ENCODE peak calls at places on chromosomes 5 and 9, in five cellular contexts. G, J, W, U and X are unnamed samples.

GRCh38 chr9:23822331-23823169 is 3.5 kb downstream of the ELAVL2 start:
- DNase-seq in G (peak; percentile 17), W (no peak), J (no peak), U (peak; percentile 78), X (no peak)

GRCh38 chr9:127258884-127259471 is 5.6 kb upstream of the GARNL3 start:
- DNase-seq in U (no peak), W (no peak), J (no peak), G (no peak), X (no peak)

GRCh38 chr9:134168731-134169130 is 4.4 kb upstream of the RNU6ATAC start:
- DNase-seq in J (no peak), U (no peak), G (no peak), W (peak; percentile 40), X (no peak)

GRCh38 chr9:12640021-12640587 is 53.1 kb upstream of the TYRP1 start:
- DNase-seq in J (peak; percentile 26), U (no peak), G (peak; percentile 5), W (no peak), X (no peak)

GRCh38 chr5:43066231-43066798 is 26.2 kb upstream of the ANXA2R start:
- DNase-seq in W (peak; percentile 65), G (peak; percentile 75), U (peak; percentile 82), J (peak; percentile 42), X (no peak)

GRCh38 chr5:114418546-114419388 is 56.9 kb downstream of the KCNN2 start:
- DNase-seq in W (no peak), U (no peak), G (no peak), J (no peak), X (no peak)

GRCh38 chr9:94065535-94065961 is 18.7 kb upstream of the PTPDC1 start:
- DNase-seq in J (peak; percentile 76), U (peak; percentile 82), G (peak; percentile 46), W (peak; percentile 52), X (peak; percentile 54)

GRCh38 chr5:65771266-65771665 is 49.3 kb downstream of the NLN start:
- DNase-seq in J (no peak), G (no peak), W (no peak), U (no peak), X (no peak)

GRCh38 chr9:136502196-136502595 is 19.4 kb upstream of the SEC16A start:
- DNase-seq in G (no peak), W (no peak), U (no peak), J (no peak), X (no peak)

GRCh38 chr9:98021306-98022040 is 35.1 kb upstream of the NANS start:
- DNase-seq in J (no peak), W (no peak), U (no peak), G (peak; percentile 50), X (no peak)

GRCh38 chr5:10691826-10692785 is 68.9 kb downstream of the DAP start:
- DNase-seq in J (no peak), U (no peak), G (no peak), W (no peak), X (no peak)

GRCh38 chr5:96940586-96940985 is 4.7 kb downstream of the LNPEP start:
- DNase-seq in U (no peak), W (no peak), J (no peak), G (no peak), X (no peak)

GRCh38 chr5:126865299-126865698 is 88.4 kb downstream of the LMNB1 start:
- DNase-seq in W (no peak), U (no peak), G (no peak), J (no peak), X (no peak)

GRCh38 chr5:149603210-149603609 is 21.9 kb downstream of the ARHGEF37 start:
- DNase-seq in G (no peak), J (no peak), U (no peak), W (no peak), X (no peak)

GRCh38 chr9:130606887-130607582 is 27.7 kb downstream of the FUBP3 start:
- DNase-seq in G (no peak), W (no peak), J (no peak), U (no peak), X (no peak)

GRCh38 chr9:71514344-71514975 is 253.9 kb downstream of the CEMIP2 start:
- DNase-seq in J (no peak), U (no peak), W (no peak), G (no peak), X (no peak)
- TF ChIP-seq SIN3A in J (no peak), U (no peak), W (no peak), G (no peak), X (no peak)

GRCh38 chr5:67196537-67197059 is at the start of gene CD180:
- DNase-seq in W (no peak), J (no peak), U (no peak), G (no peak), X (no peak)

GRCh38 chr5:67192719-67193464 is 3.7 kb downstream of the CD180 start:
- DNase-seq in G (no peak), U (no peak), W (no peak), J (no peak), X (no peak)

GRCh38 chr5:67195406-67196275 is 958 bp downstream of the CD180 start:
- DNase-seq in J (no peak), W (no peak), U (no peak), G (no peak), X (no peak)

GRCh38 chr5:67193479-67193878 is 3.1 kb downstream of the CD180 start:
- DNase-seq in J (no peak), U (no peak), W (no peak), G (no peak), X (no peak)

DNA sequence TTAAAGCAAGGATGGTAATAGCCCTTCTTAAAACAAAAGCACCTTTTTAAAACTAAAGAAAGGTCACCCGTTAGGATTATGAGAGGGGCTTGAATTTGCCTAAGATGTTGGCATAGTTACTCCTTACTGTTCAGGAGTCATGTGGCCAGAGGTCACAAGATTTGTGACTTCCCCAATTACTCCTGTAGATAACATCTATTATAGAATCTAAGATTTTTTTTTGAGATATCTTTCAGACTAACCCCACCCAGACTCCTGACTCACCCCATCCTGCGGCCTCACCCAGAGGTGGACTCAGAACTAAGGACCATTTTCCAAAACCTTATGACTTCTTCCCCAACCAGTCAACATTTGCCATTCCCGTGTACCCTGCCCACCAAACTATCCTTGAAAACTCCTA is 2.4 kb downstream of the CD180 start:
- DNase-seq in U (no peak), W (no peak), J (no peak), G (no peak), X (no peak)
- H3K4me3 ChIP-seq in U (no peak overlapping the region), W (no peak overlapping the region), J (no peak overlapping the region), G (no peak overlapping the region), X (no peak overlapping the region)

DNA sequence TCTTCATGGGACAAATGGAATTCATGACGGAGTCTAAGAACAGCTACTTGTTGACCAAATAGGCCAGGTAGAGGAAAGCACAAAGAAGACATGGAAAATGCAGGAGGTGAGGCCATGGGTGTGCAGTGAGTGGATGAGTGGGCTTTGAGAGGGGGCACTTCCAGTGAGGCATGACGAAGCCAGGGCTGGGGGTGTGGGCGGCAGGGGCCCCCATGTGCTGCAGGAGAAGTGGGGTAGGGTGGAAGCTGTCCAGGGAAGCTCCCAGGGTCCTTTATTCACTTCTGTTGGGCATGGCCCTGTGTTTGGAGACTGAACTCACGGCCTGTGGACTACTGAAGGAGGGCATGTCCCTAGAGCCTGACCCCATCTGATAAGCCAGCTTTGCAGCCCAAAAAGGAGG is 127.6 kb upstream of the SLC25A48 start:
- DNase-seq in J (no peak), W (no peak), U (no peak), G (no peak), X (no peak)
- TF ChIP-seq SIN3A in J (no peak), W (no peak), U (no peak), G (no peak), X (no peak)

GRCh38 chr9:95634581-95634980 is 117.8 kb upstream of the PTCH1 start:
- DNase-seq in G (no peak), J (no peak), U (no peak), W (no peak), X (no peak)
- H3K4me3 ChIP-seq in G (no peak overlapping the region), J (no peak overlapping the region), U (no peak overlapping the region), W (no peak overlapping the region), X (no peak overlapping the region)

DNA sequence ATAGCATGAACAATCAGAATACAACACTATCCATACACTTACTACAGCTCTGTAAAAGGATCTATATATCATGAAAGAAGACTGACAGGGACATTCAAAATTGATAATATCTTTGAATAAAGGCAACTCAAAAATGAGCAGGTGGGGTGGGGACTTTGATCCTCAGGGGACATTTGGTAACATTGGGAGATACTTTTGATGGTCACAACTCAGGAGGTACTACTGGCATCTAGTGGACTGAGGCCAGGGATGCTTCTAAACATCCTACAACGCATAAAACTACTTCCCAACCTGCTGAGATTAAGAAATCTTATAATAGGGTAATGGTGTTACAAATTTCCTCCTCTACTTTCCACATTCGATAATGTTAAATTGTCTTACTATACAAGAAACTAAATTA is 243.9 kb downstream of the ARL15 start:
- DNase-seq in J (no peak), W (no peak), G (no peak), U (no peak), X (no peak)
- TF ChIP-seq SIN3A in J (no peak), W (no peak), G (no peak), U (no peak), X (no peak)

DNA sequence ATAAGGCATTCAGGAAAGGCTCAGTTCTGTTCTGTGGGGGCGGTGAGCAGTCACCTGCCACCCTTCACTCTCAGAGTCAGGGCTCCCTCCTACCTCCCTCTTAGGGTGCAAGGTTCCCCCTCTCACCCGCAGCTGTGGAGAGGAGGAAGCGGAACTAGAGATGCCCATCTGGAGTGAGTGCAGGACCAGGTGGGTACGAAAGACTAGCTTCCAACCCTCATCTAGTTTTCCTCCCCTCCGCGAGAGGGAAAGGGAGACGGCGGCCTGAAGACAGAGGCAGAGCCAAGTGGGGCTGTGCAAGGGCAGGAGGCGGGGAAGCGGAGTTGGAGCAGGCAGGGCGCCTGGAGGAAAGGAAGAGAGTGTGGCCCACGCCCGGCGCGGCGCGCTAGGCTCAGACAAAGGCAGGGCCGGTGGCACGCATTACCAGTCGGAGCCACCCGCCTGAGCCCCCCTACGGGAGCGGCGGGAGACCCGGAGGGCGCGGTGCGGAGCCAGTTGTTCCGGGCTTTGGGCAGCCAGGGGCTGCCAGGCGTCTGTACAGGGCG is 7.3 kb downstream of the PRR7 start:
- DNase-seq in W (no peak), J (no peak), G (no peak), U (peak; percentile 76), X (no peak)
- H3K4me3 ChIP-seq in W (peak overlapping the region; percentile 88), J (peak overlapping the region; percentile 40), G (peak overlapping the region; percentile 48), U (peak overlapping the region; percentile 85), X (peak overlapping the region; percentile 61)

DNA sequence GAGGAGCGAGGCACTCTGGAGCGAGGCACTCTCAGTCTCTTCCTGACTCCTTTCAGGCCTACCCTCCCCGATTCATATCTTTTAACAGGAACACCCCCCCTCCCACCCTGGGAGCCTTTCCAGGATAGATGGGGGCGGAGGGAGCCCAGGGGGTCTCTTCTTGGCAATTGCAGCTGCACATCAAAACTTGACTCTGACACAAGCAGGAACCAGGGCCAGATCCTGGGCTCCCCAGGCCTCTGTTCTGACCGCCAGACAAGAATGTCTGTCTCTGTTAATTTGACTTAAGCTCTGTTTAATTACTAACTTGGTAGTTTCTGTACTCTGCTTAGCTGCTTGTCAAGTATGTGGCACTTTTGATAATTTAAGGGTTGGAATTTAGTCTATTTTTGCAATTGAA is 43.4 kb downstream of the ACTL7B start:
- DNase-seq in W (no peak), J (no peak), U (no peak), G (no peak), X (no peak)
- TF ChIP-seq SIN3A in W (no peak), J (no peak), U (no peak), G (no peak), X (no peak)